ENCODE peak calls at places on chromosomes 6 and 20, in four cellular contexts. X is HepG2, O is SK-N-SH, V is K562. E is an unnamed sample.

GRCh38 chr6:69907981-69908498 is 41.7 kb downstream of the COL19A1 start:
- DNase-seq in X (no peak), O (no peak), V (no peak), E (no peak)

GRCh38 chr20:13220194-13220856 is 749 bp upstream of the ISM1 start:
- DNase-seq in X (no peak), O (peak), V (no peak), E (no peak)

GRCh38 chr6:129089357-129089756 is 206.4 kb downstream of the LAMA2 start:
- DNase-seq in X (no peak), O (no peak), V (no peak), E (no peak)

GRCh38 chr6:31585531-31585930 is 546 bp upstream of the LST1 start:
- DNase-seq in X (peak), O (no peak), V (peak), E (no peak)

GRCh38 chr6:84652356-84653026 is 111.9 kb downstream of the TBX18 start:
- DNase-seq in X (no peak), O (no peak), V (no peak), E (no peak)

GRCh38 chr6:46914279-46914810 is 7.4 kb downstream of the ADGRF5 start:
- DNase-seq in X (no peak), O (no peak), V (no peak), E (no peak)

GRCh38 chr6:11473008-11473740 is 64.4 kb upstream of the TMEM170B start:
- DNase-seq in X (no peak), O (no peak), V (no peak), E (no peak)

GRCh38 chr20:61839223-61839911 is 226.3 kb downstream of the TAF4 start:
- DNase-seq in X (no peak), O (no peak), V (no peak), E (no peak)

GRCh38 chr20:60055740-60056139 is 97.5 kb downstream of the CDH26 start:
- DNase-seq in X (no peak), O (no peak), V (no peak), E (peak)

GRCh38 chr20:35009665-35010328 is 54.1 kb downstream of the MYH7B start:
- DNase-seq in X (no peak), O (no peak), V (no peak), E (no peak)

GRCh38 chr6:3457710-3458605 is 1.1 kb upstream of the SLC22A23 start:
- DNase-seq in X (peak), O (peak), V (no peak), E (no peak)

GRCh38 chr6:84284428-84285033 is 57.1 kb upstream of the CEP162 start:
- DNase-seq in X (peak), O (peak), V (peak), E (no peak)

GRCh38 chr6:14246876-14247275 is 129.3 kb downstream of the CD83 start:
- DNase-seq in X (no peak), O (no peak), V (no peak), E (no peak)

GRCh38 chr20:6402026-6402425 is 279.2 kb upstream of the FERMT1 start:
- DNase-seq in X (no peak), O (no peak), V (no peak), E (no peak)

GRCh38 chr6:20433321-20433720 is 31.6 kb downstream of the E2F3 start:
- DNase-seq in X (no peak), O (no peak), V (no peak), E (no peak)

GRCh38 chr20:52809003-52809402 is 163.2 kb upstream of the TSHZ2 start:
- DNase-seq in X (no peak), O (no peak), V (no peak), E (no peak)

GRCh38 chr6:126337323-126337722 is 2.6 kb upstream of the CENPW start:
- DNase-seq in X (no peak), O (no peak), V (no peak), E (no peak)

GRCh38 chr20:44584103-44584690 is 1.8 kb downstream of the PKIG start:
- DNase-seq in X (no peak), O (no peak), V (no peak), E (no peak)

GRCh38 chr6:11094411-11094851 is 797 bp downstream of the SMIM13 start:
- DNase-seq in X (peak), O (peak), V (peak), E (no peak)

GRCh38 chr6:122548281-122548680 is 61.9 kb upstream of the PKIB start:
- DNase-seq in X (no peak), O (no peak), V (no peak), E (no peak)

GRCh38 chr6:56862415-56863175 is 92.3 kb upstream of the BEND6 start:
- DNase-seq in X (no peak), O (no peak), V (no peak), E (no peak)

GRCh38 chr20:3174442-3175263 is 1.3 kb upstream of the LZTS3 start:
- DNase-seq in X (no peak), O (no peak), V (no peak), E (no peak)

GRCh38 chr20:10565922-10566897 is 107.6 kb downstream of the JAG1 start:
- DNase-seq in X (peak), O (no peak), V (no peak), E (no peak)

GRCh38 chr6:97401533-97401932 is 118.5 kb upstream of the MMS22L start:
- DNase-seq in X (no peak), O (no peak), V (no peak), E (no peak)

GRCh38 chr20:63011798-63012197 is 5.0 kb upstream of the BHLHE23 start:
- DNase-seq in X (no peak), O (no peak), V (no peak), E (peak)

GRCh38 chr20:50575869-50576720 is 65.9 kb downstream of the PTPN1 start:
- DNase-seq in X (peak), O (peak), V (peak), E (no peak)

GRCh38 chr6:156976144-156977088 is 199.2 kb downstream of the ARID1B start:
- DNase-seq in X (no peak), O (no peak), V (no peak), E (no peak)

GRCh38 chr6:19834858-19835257 is 2.3 kb upstream of the ID4 start:
- DNase-seq in X (no peak), O (no peak), V (no peak), E (no peak)

GRCh38 chr6:3137057-3137777 is 18.7 kb downstream of the BPHL start:
- DNase-seq in X (no peak), O (no peak), V (no peak), E (no peak)

GRCh38 chr6:31393932-31394331 is 9.5 kb upstream of the MICA start:
- DNase-seq in X (no peak), O (no peak), V (no peak), E (no peak)

GRCh38 chr6:158422629-158423238 is 110.5 kb downstream of the TULP4 start:
- DNase-seq in X (no peak), O (no peak), V (no peak), E (no peak)

GRCh38 chr6:163820745-163821456 is 406.4 kb downstream of the QKI start:
- DNase-seq in X (no peak), O (peak), V (no peak), E (no peak)

GRCh38 chr20:10978713-10979112 is 304.9 kb upstream of the JAG1 start:
- DNase-seq in X (no peak), O (no peak), V (no peak), E (no peak)

GRCh38 chr20:3927486-3928291 is 38.5 kb downstream of the PANK2 start:
- DNase-seq in X (no peak), O (no peak), V (peak), E (no peak)

GRCh38 chr6:1296542-1296941 is 15.4 kb upstream of the FOXQ1 start:
- DNase-seq in X (no peak), O (no peak), V (no peak), E (no peak)
- TF ChIP-seq NFIC in X (no peak), O (no peak), V (no peak), E (no peak)

GRCh38 chr6:23535071-23535470 is 590.9 kb upstream of the NRSN1 start:
- DNase-seq in X (no peak), O (no peak), V (no peak), E (no peak)

GRCh38 chr6:23532227-23532626 is 593.8 kb upstream of the NRSN1 start:
- DNase-seq in X (no peak), O (no peak), V (no peak), E (no peak)

GRCh38 chr6:23533311-23533710 is 592.7 kb upstream of the NRSN1 start:
- DNase-seq in X (no peak), O (no peak), V (no peak), E (no peak)

GRCh38 chr6:23531666-23532065 is 594.3 kb upstream of the NRSN1 start:
- DNase-seq in X (no peak), O (no peak), V (no peak), E (no peak)

DNA sequence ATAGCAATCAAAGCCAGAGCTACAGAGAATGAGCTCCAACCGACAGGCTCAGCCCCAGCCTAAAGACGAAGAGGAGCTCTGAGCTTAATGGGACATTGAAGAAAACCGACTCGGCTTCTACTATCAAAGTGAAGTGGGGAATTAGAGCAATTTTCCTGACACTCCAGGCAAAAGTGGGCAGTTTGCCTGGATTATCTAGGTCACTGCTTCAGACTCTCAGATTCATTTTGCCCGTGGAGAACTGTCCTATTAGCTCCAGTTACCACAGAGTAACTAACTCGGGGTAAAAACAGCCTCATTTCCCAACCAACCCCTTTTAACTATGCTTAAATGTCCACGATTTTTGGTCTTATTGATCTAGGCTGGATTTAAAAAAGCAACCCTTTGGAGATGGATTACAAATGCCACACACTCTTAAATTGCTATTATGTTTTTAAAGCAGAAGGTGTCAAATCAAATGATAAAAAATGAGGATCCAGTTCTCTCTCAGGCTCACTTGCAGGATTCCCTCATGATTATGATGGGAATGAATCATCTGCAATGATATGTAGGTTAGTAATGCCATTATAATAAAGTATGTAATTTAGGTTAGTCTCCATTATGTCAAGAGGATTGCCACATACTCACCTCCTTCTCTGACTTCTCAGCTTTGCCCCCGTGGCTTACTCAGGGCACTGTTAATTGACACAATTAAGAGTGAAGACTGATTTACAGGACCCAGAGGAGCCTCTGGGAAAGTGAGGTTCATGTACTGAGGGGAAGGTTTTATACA is 591.9 kb upstream of the NRSN1 start:
- DNase-seq in X (no peak), O (no peak), V (no peak), E (no peak)
- TF ChIP-seq NFIC in X (no peak), O (no peak), V (no peak), E (no peak)

GRCh38 chr6:139881728-139882211 is 507.3 kb upstream of the CITED2 start:
- DNase-seq in X (peak), O (peak), V (peak), E (no peak)
- TF ChIP-seq NFIC in X (no peak), O (no peak), V (no peak), E (no peak)

GRCh38 chr6:169651498-169651897 is 50.3 kb downstream of the WDR27 start:
- DNase-seq in X (no peak), O (no peak), V (no peak), E (no peak)
- TF ChIP-seq NFIC in X (no peak), O (no peak), V (no peak), E (no peak)

GRCh38 chr6:52362443-52363221 is 681 bp downstream of the PAQR8 start:
- DNase-seq in X (no peak), O (peak), V (peak), E (no peak)
- TF ChIP-seq NFIC in X (no peak), O (no peak), V (no peak), E (no peak)

DNA sequence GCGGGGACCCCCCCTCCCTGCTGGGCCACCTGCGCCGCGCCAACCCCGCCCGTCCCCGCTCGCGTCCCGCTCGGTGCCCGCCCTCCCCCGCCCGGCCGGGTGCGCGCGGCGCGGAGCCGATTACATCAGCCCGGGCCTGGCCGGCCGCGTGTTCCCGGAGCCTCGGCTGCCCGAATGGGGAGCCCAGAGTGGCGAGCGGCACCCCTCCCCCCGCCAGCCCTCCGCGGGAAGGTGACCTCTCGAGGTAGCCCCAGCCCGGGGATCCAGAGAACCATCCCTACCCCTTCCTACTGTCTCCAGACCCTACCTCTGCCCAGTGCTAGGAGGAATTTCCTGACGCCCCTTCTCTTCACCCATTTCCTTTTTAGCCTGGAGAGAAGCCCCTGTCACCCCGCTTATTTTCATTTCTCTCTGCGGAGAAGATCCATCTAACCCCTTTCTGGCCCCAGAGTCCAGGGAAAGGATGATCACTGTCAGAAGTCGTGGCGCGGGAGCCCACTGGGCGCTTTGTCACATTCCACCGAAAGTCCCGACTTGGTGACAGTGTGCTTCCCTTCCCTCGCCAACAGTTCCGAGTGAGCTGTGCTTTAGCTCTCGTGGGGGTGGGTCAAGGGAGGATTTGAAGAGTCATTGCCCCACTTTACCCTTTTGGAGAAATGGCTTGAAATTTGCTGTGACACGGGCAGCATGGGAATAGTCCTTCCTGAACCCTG is 2.0 kb downstream of the VEGFA start:
- DNase-seq in X (peak), O (peak), V (peak), E (no peak)
- TF ChIP-seq NFIC in X (no peak), O (no peak), V (no peak), E (no peak)

GRCh38 chr6:169174516-169175359 is 78.9 kb downstream of the THBS2 start:
- DNase-seq in X (no peak), O (no peak), V (peak), E (no peak)

GRCh38 chr6:169173532-169174268 is 79.9 kb downstream of the THBS2 start:
- DNase-seq in X (no peak), O (no peak), V (no peak), E (no peak)

GRCh38 chr6:169176361-169176991 is 77.2 kb downstream of the THBS2 start:
- DNase-seq in X (no peak), O (no peak), V (no peak), E (no peak)

GRCh38 chr6:169175360-169175887 is 78.2 kb downstream of the THBS2 start:
- DNase-seq in X (no peak), O (no peak), V (no peak), E (no peak)

GRCh38 chr6:169177516-169178196 is 76.0 kb downstream of the THBS2 start:
- DNase-seq in X (no peak), O (no peak), V (no peak), E (no peak)
- TF ChIP-seq NFIC in X (no peak), O (no peak), V (no peak), E (no peak)

GRCh38 chr20:1654994-1655393 is 2.6 kb downstream of the SIRPG start:
- DNase-seq in X (no peak), O (no peak), V (no peak), E (no peak)
- TF ChIP-seq NFIC in X (no peak), O (no peak), V (peak), E (peak)

GRCh38 chr6:22308939-22309338 is 12.1 kb upstream of the PRL start:
- DNase-seq in X (no peak), O (no peak), V (no peak), E (no peak)

GRCh38 chr6:22318404-22318803 is 21.6 kb upstream of the PRL start:
- DNase-seq in X (no peak), O (no peak), V (no peak), E (no peak)

GRCh38 chr6:22313796-22314195 is 17.0 kb upstream of the PRL start:
- DNase-seq in X (no peak), O (no peak), V (no peak), E (no peak)
- TF ChIP-seq NFIC in X (no peak), O (no peak), V (no peak), E (no peak)

E was measured in GM12878.